ENCODE peak calls at places on chromosomes 13 and 19, in six cellular contexts. W is adrenal gland, Q is coronary artery, N is K562, H is AG10803, P is PC-9. R is an unnamed sample.
A peak's percentile ranks its signal among the peaks of the same experiment; 100 is the strongest.

GRCh38 chr13:101835920-101836319 is 383.4 kb downstream of the ITGBL1 start:
- DNase-seq in H (no peak), W (no peak), N (no peak), P (no peak), Q (no peak), R (no peak)

GRCh38 chr19:40523322-40524047 is 53.2 kb upstream of the SHKBP1 start:
- DNase-seq in W (peak; percentile 86), N (peak; percentile 70), Q (no peak), P (peak; percentile 61), H (peak; percentile 49), R (no peak)

GRCh38 chr13:54682184-54682583 is 1653.6 kb downstream of the OLFM4 start:
- DNase-seq in W (no peak), N (no peak), H (no peak), Q (no peak), P (no peak), R (no peak)

GRCh38 chr19:8240274-8241229 is 31.4 kb downstream of the CERS4 start:
- DNase-seq in W (peak; percentile 97), H (peak; percentile 81), P (peak; percentile 82), N (peak; percentile 93), Q (peak; percentile 77), R (peak; percentile 38)

GRCh38 chr13:113907637-113908617 is 44.1 kb upstream of the GAS6 start:
- DNase-seq in W (no peak), N (no peak), H (peak; percentile 91), Q (peak; percentile 52), P (no peak), R (no peak)

GRCh38 chr19:35882074-35882832 is 13.9 kb downstream of the APLP1 start:
- DNase-seq in N (peak; percentile 45), P (no peak), H (peak; percentile 83), Q (no peak), W (peak; percentile 48), R (peak; percentile 53)

GRCh38 chr19:18417250-18418033 is 1.8 kb upstream of the SSBP4 start:
- DNase-seq in P (peak; percentile 59), Q (peak; percentile 91), N (peak; percentile 79), W (peak; percentile 72), H (peak; percentile 84), R (no peak)

GRCh38 chr19:289651-290538 is 1.3 kb downstream of the PLPP2 start:
- DNase-seq in W (peak; percentile 59), H (peak; percentile 24), P (peak; percentile 96), N (peak; percentile 45), Q (no peak), R (peak; percentile 70)

GRCh38 chr13:51646041-51646670 is 61.9 kb downstream of the WDFY2 start:
- DNase-seq in N (no peak), W (no peak), H (no peak), P (no peak), Q (no peak), R (no peak)

GRCh38 chr19:1247747-1248453 is 483 bp upstream of the MIDN start:
- DNase-seq in P (peak; percentile 77), Q (no peak), W (peak; percentile 91), H (peak; percentile 56), N (no peak), R (no peak)

GRCh38 chr19:44847144-44848035 is 1.3 kb downstream of the NECTIN2 start:
- DNase-seq in P (peak; percentile 71), N (peak; percentile 58), W (peak; percentile 87), H (peak; percentile 50), Q (peak; percentile 87), R (no peak)
- H3K4me3 ChIP-seq in P (peak overlapping the region; percentile 72), N (peak overlapping the region; percentile 92), W (peak overlapping the region; percentile 97), H (peak overlapping the region; percentile 94), Q (peak overlapping the region; percentile 92), R (peak overlapping the region; percentile 83)

DNA sequence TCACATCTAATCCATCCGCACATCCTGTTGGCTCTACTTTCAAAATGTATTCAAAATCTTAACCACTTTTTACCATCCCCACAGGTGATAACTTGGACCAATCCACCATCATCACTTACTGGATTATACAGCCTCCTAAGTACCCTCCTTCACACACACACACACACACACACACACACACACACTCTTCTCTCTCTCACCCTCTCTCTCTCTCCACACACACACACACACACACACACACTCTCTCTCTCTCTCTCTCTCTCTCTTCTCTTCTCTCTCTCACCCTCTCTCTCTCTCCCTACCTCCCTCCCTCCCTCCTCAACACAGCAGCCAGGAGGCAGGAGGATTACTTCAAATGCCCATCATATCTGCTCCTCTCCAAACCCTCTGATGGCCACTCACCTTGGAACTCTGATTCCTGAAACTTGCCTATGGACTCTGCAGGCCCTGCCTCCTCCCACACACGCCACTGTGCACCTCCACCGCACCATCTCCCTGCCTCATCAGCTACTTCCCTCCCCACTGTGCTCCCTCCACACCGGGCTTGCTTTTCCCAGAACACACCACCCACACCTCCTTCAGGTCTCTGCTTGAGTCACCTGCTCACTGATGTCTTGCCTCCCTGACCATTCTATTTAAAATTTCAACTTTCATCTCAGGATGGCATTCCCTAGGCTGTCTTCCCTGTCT is 39.7 kb downstream of the RCBTB2 start:
- DNase-seq in P (no peak), H (peak; percentile 14), N (no peak), Q (no peak), W (no peak), R (no peak)
- H3K4me3 ChIP-seq in P (no peak overlapping the region), H (peak overlapping the region; percentile 49), N (no peak overlapping the region), Q (peak overlapping the region; percentile 58), W (no peak overlapping the region), R (no peak overlapping the region)

DNA sequence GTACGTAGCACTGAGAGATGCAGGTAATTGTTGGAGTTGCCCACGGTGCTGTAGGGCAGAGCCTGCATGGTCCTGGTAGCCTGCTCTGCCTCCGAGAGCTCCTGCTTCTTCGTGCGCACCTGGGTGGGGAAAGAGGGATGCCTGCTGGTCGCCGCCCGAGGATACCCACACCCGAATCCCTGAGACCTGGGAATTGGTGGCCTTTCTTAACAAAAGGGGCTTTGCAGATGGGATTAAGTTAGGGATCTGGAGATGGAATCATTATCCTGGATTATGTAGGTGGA is 9.4 kb downstream of the C3 start:
- DNase-seq in N (no peak), P (no peak), H (no peak), W (no peak), Q (no peak), R (no peak)
- H3K4me3 ChIP-seq in N (no peak overlapping the region), P (no peak overlapping the region), H (no peak overlapping the region), W (no peak overlapping the region), Q (no peak overlapping the region), R (no peak overlapping the region)

GRCh38 chr13:19059016-19059780 is 122.4 kb downstream of the TUBA3C start:
- DNase-seq in W (no peak), H (no peak), Q (no peak), P (no peak), N (no peak), R (no peak)

GRCh38 chr13:19062801-19063200 is 118.8 kb downstream of the TUBA3C start:
- DNase-seq in H (no peak), Q (no peak), W (no peak), P (no peak), N (no peak), R (no peak)

GRCh38 chr13:19060311-19061002 is 121.2 kb downstream of the TUBA3C start:
- DNase-seq in N (no peak), H (no peak), Q (no peak), W (no peak), P (no peak), R (no peak)

GRCh38 chr13:19062019-19062646 is 119.5 kb downstream of the TUBA3C start:
- DNase-seq in N (no peak), Q (no peak), H (no peak), W (no peak), P (no peak), R (no peak)

DNA sequence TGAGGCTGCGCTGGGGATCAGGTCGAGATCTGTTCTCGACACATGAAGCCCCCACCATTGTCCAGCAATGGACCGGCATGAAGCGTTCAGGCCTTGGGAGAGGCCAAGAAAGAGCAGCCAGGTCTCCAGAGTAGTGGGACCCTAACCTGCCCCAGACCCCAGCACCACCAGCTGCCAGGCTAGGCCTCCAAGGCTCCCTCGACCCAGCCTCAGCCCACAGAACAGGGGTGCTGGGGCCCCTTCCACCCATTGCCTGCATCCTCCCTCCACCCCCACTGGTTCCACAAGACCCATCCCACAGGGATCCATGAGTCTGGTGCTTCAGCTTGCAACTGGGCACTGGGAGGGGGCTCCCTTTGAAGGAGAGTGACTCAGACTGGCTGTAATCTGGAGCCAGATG is 120.3 kb downstream of the TUBA3C start:
- DNase-seq in N (no peak), P (no peak), W (no peak), Q (no peak), H (no peak), R (no peak)
- H3K4me3 ChIP-seq in N (no peak overlapping the region), P (no peak overlapping the region), W (no peak overlapping the region), Q (no peak overlapping the region), H (no peak overlapping the region), R (no peak overlapping the region)

GRCh38 chr19:12834418-12834943 is at the start of gene RTBDN:
- DNase-seq in W (no peak), Q (no peak), H (no peak), P (no peak), N (no peak), R (no peak)
- H3K4me3 ChIP-seq in W (no peak within 1 kb of the TSS), Q (peak within 1 kb of the TSS; percentile 65), H (peak within 1 kb of the TSS; percentile 37), P (peak within 1 kb of the TSS; percentile 69), N (peak within 1 kb of the TSS; percentile 58), R (peak within 1 kb of the TSS; percentile 51)